ENCODE peak calls at places on chromosomes 5 and 9, in nine cellular contexts. C is neural progenitor cell, N is GM13977, R is pancreas, G is cardiac muscle cell, E is NCI-H1417, U is NCI-H446, W is brain microvascular endothelial cell, A is upper lobe of right lung. Y is an unnamed sample.
A peak's percentile ranks its signal among the peaks of the same experiment; 100 is the strongest.

GRCh38 chr5:33938881-33939280 is 2.7 kb downstream of the RXFP3 start:
- DNase-seq in E (no peak), A (no peak), G (no peak), R (no peak), C (no peak), N (no peak), W (no peak), U (no peak), Y (no peak)

GRCh38 chr9:134476942-134477335 is 150.7 kb downstream of the RXRA start:
- DNase-seq in W (no peak), N (no peak), R (no peak), G (no peak), U (no peak), A (no peak), E (no peak), C (no peak), Y (no peak)

GRCh38 chr5:133785182-133785581 is 172.8 kb upstream of the FSTL4 start:
- DNase-seq in E (no peak), C (peak; percentile 25), A (no peak), W (no peak), U (no peak), G (no peak), N (no peak), R (no peak), Y (peak; percentile 62)

GRCh38 chr5:133366438-133366837 is 245.9 kb downstream of the FSTL4 start:
- DNase-seq in R (no peak), E (no peak), U (no peak), N (no peak), G (no peak), C (no peak), W (no peak), A (no peak), Y (peak; percentile 20)

GRCh38 chr5:133130387-133131118 is 78.7 kb downstream of the HSPA4 start:
- DNase-seq in N (no peak), U (no peak), A (no peak), E (no peak), W (no peak), G (no peak), R (no peak), C (no peak), Y (peak; percentile 29)

GRCh38 chr9:19156805-19157204 is 29.5 kb upstream of the PLIN2 start:
- DNase-seq in G (no peak), U (no peak), N (no peak), C (no peak), R (no peak), A (no peak), E (no peak), W (no peak), Y (no peak)

GRCh38 chr9:104748359-104749031 is 1.0 kb downstream of the NIPSNAP3A start:
- DNase-seq in G (no peak), U (no peak), R (no peak), E (no peak), W (no peak), A (no peak), N (no peak), C (no peak), Y (no peak)

GRCh38 chr9:81653240-81653639 is 36.1 kb downstream of the TLE1 start:
- DNase-seq in W (no peak), E (no peak), N (no peak), C (no peak), G (no peak), R (no peak), U (no peak), A (no peak), Y (no peak)

GRCh38 chr5:59557572-59557971 is 336.0 kb downstream of the PDE4D start:
- DNase-seq in U (no peak), C (no peak), W (no peak), N (no peak), G (no peak), R (no peak), E (no peak), A (no peak), Y (no peak)

Y was measured in mesendoderm.